ENCODE peak calls at places on chromosomes 4 and X, in seven cellular contexts. A is cardiac muscle cell; B is kidney tubule cell; P is Jurkat, Clone E6-1; E is nephron progenitor cell; S is T-helper 9 cell; I is anterior cingulate cortex. L is an unnamed sample.

GRCh38 chr4:2081540-2081939 is 22.4 kb downstream of the NAT8L start:
- DNase-seq in E (no peak), S (no peak), A (no peak), I (no peak), B (no peak), P (no peak), L (no peak)

GRCh38 chrX:1417921-1418875 is 26.3 kb upstream of the SLC25A6 start:
- DNase-seq in P (no peak), I (no peak), A (no peak), B (no peak), S (no peak), E (no peak), L (no peak)

GRCh38 chrX:48890296-48890925 is 7.2 kb downstream of the TIMM17B start:
- DNase-seq in I (no peak), A (no peak), P (no peak), S (no peak), B (no peak), E (no peak), L (peak)

GRCh38 chr4:1872918-1873269 is 1.7 kb downstream of the NSD2 start:
- DNase-seq in B (peak), S (no peak), A (peak), I (no peak), E (no peak), P (peak), L (peak)

GRCh38 chr4:142044271-142044670 is 407.9 kb downstream of the IL15 start:
- DNase-seq in I (no peak), A (peak), P (no peak), E (no peak), S (no peak), B (peak), L (no peak)

GRCh38 chr4:88738714-88739366 is 41.2 kb upstream of the NAP1L5 start:
- DNase-seq in B (no peak), I (no peak), P (no peak), A (no peak), E (no peak), S (no peak), L (peak)

GRCh38 chr4:4446434-4446833 is 59.5 kb downstream of the NSG1 start:
- DNase-seq in B (peak), S (no peak), P (no peak), E (no peak), I (no peak), A (no peak), L (no peak)

GRCh38 chr4:26813698-26814097 is 46.9 kb upstream of the STIM2 start:
- DNase-seq in I (peak), P (no peak), S (no peak), A (no peak), B (no peak), E (no peak), L (no peak)

GRCh38 chr4:25970691-25971427 is 56.8 kb downstream of the SMIM20 start:
- DNase-seq in B (peak), I (peak), P (no peak), E (no peak), A (peak), S (no peak), L (peak)

GRCh38 chr4:182235016-182235415 is 8.2 kb upstream of the TENM3 start:
- DNase-seq in P (no peak), E (no peak), I (no peak), B (no peak), A (no peak), S (no peak), L (no peak)

GRCh38 chr4:61380865-61381264 is 180.7 kb downstream of the ADGRL3 start:
- DNase-seq in P (no peak), A (no peak), E (no peak), S (no peak), B (no peak), I (no peak), L (peak)

GRCh38 chrX:10484683-10485247 is 135.6 kb downstream of the MID1 start:
- DNase-seq in S (no peak), E (no peak), B (peak), I (no peak), P (no peak), A (no peak), L (no peak)

GRCh38 chrX:154116514-154116913 is 19.0 kb upstream of the MECP2 start:
- DNase-seq in B (no peak), S (no peak), I (no peak), E (no peak), A (no peak), P (no peak), L (no peak)

GRCh38 chr4:19368800-19369199 is 882.9 kb upstream of the SLIT2 start:
- DNase-seq in I (no peak), A (no peak), E (no peak), B (peak), P (no peak), S (no peak), L (no peak)

GRCh38 chr4:106898621-106899230 is 137.4 kb downstream of the DKK2 start:
- DNase-seq in B (peak), P (peak), E (peak), S (no peak), A (peak), I (no peak), L (peak)

GRCh38 chrX:131729295-131729694 is 185.4 kb downstream of the OR13H1 start:
- DNase-seq in B (peak), P (no peak), A (no peak), E (no peak), S (peak), I (no peak), L (peak)

GRCh38 chr4:8771666-8772065 is 100.0 kb downstream of the HMX1 start:
- DNase-seq in S (no peak), E (no peak), I (no peak), B (no peak), P (no peak), A (no peak), L (no peak)

GRCh38 chr4:100169796-100170485 is 20.3 kb downstream of the DDIT4L start:
- DNase-seq in B (no peak), I (no peak), E (no peak), S (no peak), A (no peak), P (no peak), L (no peak)

GRCh38 chrX:107669885-107670628 is 41.7 kb downstream of the PRPS1 start:
- DNase-seq in S (no peak), E (no peak), A (no peak), I (no peak), P (no peak), B (no peak), L (peak)

GRCh38 chr4:153233761-153234371 is 29.6 kb downstream of the TRIM2 start:
- DNase-seq in A (peak), B (peak), P (no peak), I (no peak), E (no peak), S (no peak), L (peak)

GRCh38 chr4:109113511-109113910 is 188.9 kb downstream of the COL25A1 start:
- DNase-seq in P (no peak), I (no peak), A (peak), B (no peak), S (no peak), E (no peak), L (no peak)

GRCh38 chr4:38621004-38621684 is 42.9 kb upstream of the KLF3 start:
- DNase-seq in E (no peak), P (no peak), S (no peak), I (no peak), A (peak), B (no peak), L (peak)

GRCh38 chr4:20320232-20320631 is 68.5 kb downstream of the SLIT2 start:
- DNase-seq in I (no peak), P (no peak), B (no peak), E (no peak), S (no peak), A (peak), L (no peak)

GRCh38 chrX:107672955-107673378 is 44.7 kb downstream of the PRPS1 start:
- DNase-seq in S (peak), B (peak), E (peak), A (peak), I (no peak), P (no peak), L (peak)